ENCODE peak calls at places on chromosomes 4 and X, in four cellular contexts. U is K562, K is GM12878, Y is H1. P is an unnamed sample.

GRCh38 chr4:171017596-171017995 is 795.6 kb upstream of the GALNTL6 start:
- DNase-seq in K (no peak), Y (no peak), U (no peak), P (no peak)

GRCh38 chrX:29634516-29634915 is 580.8 kb upstream of the MAGEB2 start:
- DNase-seq in K (no peak), U (no peak), Y (no peak), P (no peak)

GRCh38 chrX:115367455-115367854 is 77.9 kb downstream of the LUZP4 start:
- DNase-seq in U (no peak), Y (no peak), K (no peak), P (no peak)

GRCh38 chr4:3307891-3308575 is 15.2 kb downstream of the RGS12 start:
- DNase-seq in Y (no peak), K (no peak), U (no peak), P (no peak)

GRCh38 chr4:123446791-123447474 is 50.3 kb downstream of the SPRY1 start:
- DNase-seq in U (no peak), Y (no peak), K (no peak), P (no peak)

GRCh38 chrX:129553619-129554288 is 13.7 kb downstream of the OCRL start:
- DNase-seq in U (no peak), K (peak; percentile 27), Y (no peak), P (no peak)

GRCh38 chr4:8707045-8707781 is 114.6 kb downstream of the CPZ start:
- DNase-seq in Y (no peak), U (no peak), K (no peak), P (no peak)

GRCh38 chr4:7194251-7195137 is 2.2 kb downstream of the SORCS2 start:
- DNase-seq in Y (no peak), U (no peak), K (no peak), P (no peak)

GRCh38 chr4:3364199-3364598 is 71.4 kb downstream of the RGS12 start:
- DNase-seq in K (no peak), Y (no peak), U (no peak), P (no peak)

DNA sequence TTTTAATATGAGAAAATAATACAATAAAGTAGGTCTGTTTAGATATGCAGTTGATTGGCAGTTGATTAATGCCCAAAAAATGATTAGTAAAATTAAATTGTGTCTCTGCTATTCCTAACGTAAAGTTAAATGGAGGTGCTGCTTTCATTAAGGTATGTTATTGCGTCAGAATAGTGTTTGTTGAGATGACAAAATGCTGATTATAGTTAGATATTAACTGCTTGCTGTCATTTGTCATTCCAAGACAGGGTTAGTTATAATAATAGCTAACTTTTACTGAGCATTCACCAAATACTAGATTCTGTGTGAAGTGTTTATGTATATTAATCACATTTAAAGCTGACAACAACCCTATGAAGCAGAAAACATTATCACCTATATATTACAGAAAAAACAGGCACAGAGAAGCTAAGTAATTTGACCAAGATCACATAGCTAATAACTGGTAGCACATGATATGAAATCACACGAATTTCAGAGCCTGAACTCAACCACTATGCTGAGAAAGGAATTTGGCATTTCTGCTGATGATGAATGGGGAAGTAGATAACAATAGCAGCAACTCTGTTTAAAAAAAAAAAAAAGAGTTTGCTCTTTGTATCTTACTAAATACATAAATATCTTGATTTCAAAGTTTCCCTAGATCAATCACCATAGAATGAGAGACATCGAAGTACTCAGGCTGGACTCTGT is 59.7 kb upstream of the WDR44 start:
- DNase-seq in Y (no peak), K (no peak), U (no peak), P (no peak)
- TF ChIP-seq EGR1 in Y (no peak), K (no peak), U (no peak), P (no peak)

GRCh38 chr4:174474457-174475075 is 47.7 kb downstream of the HPGD start:
- DNase-seq in Y (no peak), K (no peak), U (peak; percentile 11), P (no peak)
- TF ChIP-seq EGR1 in Y (no peak), K (no peak), U (no peak), P (no peak)

DNA sequence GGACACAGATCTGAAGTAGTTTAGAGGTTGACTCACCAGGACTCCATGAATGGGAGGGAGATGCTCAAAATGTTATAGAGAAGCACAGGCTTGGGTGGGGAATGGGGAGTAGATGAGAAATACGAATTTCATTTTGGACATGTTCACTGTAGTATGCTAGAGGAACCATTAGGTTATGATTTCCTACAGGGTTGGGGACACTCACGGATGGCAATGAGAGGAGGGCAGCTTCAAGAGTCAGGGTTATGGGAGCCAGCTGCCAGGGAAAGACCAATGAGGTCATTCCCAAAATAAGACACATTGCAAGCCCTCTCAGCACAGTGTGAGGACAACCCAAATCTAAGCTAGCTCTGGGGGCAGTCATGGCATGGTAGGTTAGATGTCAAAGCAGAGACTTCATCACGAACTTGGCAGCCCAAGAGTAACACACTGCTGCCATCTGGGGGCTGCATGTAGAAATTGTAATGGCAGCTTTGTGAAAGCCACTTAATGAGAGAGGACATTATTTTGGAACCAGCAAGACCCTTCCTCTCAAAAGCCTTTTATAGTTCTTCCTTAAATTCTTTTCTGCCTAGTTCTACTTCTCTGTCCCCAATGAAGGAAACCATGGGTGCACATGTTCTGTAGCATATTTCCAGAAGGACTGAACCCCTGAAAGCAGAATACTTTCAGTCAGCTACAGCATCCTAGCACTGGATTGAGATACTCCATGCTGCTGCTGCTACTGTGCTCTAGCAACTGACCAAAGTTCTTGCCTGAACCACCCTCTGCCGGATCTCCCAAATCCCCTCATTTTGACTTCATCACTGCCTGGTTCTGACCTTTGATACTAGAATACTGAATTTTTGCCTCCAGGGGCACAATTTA is 16.2 kb upstream of the ZCCHC12 start:
- DNase-seq in K (peak; percentile 15), Y (no peak), U (peak; percentile 60), P (peak; percentile 15)
- TF ChIP-seq EGR1 in K (no peak), Y (no peak), U (no peak), P (no peak)

GRCh38 chrX:42119076-42119475 is 195.7 kb upstream of the CASK start:
- DNase-seq in K (no peak), U (no peak), Y (no peak), P (peak; percentile 42)
- TF ChIP-seq EGR1 in K (no peak), U (no peak), Y (no peak), P (no peak)

DNA sequence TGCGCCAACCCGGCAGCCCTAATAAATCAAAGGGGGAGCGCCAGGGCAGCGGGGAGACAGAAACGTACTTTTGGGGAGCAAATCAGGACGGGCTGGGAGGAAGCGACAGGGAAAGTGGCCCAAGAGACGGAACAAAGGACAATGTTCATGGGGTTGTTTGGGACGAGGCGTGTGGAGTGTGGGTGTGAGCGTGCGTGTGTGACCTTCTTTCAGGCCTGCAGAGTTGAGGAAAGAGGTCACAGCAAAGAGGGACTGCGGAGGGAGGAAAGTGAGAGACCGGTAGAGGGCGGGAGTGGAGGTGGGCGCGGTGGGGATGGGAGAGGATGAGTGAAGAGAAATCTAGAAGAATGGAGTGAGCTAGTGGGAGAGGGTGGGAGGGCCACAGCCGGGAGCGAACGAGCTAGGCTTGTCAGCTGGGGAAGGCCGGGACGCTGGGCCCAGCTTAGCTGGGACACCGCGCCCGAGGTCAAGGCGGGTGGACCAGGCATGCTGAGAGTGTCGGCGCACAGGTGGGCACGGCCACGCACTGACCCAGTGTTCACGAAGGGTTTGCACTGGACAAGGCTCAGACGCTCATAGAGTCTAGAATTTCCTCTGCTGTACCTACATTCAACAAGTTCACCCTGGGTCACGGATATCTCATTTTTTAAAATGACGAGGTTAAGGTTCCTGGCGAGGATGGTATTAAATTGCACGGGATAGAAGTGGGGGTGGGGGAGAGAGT is 14.7 kb upstream of the PITX2 start:
- DNase-seq in K (no peak), U (no peak), Y (no peak), P (no peak)
- TF ChIP-seq EGR1 in K (no peak), U (no peak), Y (peak; percentile 41), P (no peak)

GRCh38 chr4:102399021-102399420 is 53.7 kb upstream of the SLC39A8 start:
- DNase-seq in Y (no peak), U (no peak), K (no peak), P (no peak)
- TF ChIP-seq EGR1 in Y (no peak), U (no peak), K (no peak), P (no peak)

DNA sequence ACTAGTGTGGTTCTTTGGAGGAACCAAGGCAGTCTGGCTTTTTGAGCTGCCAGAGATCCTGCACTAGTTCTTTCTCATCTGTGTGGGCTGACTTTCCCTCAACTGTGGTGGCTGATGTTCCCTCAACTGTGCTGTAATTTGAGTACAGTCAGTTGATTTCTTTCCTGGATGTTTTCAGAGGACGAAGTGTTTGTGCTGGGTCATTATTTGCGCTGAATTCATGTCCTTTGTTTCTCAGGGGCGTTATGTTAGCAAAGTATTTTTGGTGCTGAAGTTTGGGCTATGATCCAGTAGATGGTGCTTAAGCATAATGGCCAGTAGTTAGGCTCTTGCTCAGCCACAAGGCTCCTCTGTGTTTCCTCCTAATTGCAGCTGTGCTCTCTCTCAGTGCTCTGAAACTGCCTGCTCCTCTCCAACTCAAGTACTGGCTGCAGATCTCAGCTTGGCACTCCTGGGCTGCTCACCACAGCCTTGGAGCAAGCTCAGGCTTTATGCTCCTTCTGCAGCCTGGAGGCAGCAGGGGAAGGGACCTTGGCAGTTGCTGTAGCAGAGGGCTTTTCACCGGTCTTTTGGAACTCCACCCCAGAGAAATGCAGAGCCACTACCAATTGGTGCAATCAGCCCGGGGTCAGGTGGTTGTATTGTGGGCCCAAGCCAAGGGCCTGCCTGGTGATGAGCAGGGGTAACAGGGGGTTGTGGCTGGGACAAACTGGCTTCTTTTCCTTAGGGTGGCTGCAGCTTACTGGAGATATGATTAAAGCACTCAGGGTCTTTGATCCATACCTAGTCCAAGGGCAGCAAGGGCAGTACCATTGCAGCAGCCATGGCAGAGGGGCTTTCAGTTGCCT is 27.9 kb downstream of the ENPEP start:
- DNase-seq in U (no peak), Y (no peak), K (no peak), P (no peak)
- TF ChIP-seq EGR1 in U (no peak), Y (no peak), K (no peak), P (no peak)

P was measured in HCT116.